ENCODE peak calls at places on chromosomes 6 and 20, in five cellular contexts. One of them, this sample, is unnamed.
A peak's percentile ranks its signal among the peaks of the same experiment; 100 is the strongest.

GRCh38 chr6:154579046-154579823 is 68.8 kb upstream of the CNKSR3 start:
- DNase-seq in testis: no peak
- DNase-seq in pancreas: no peak
- DNase-seq in heart left ventricle: no peak
- DNase-seq in neural progenitor cell: no peak
- DNase-seq in this sample: no peak

GRCh38 chr6:144265390-144265789 is 19.7 kb upstream of the UTRN start:
- DNase-seq in testis: no peak
- DNase-seq in pancreas: peak; percentile 29
- DNase-seq in heart left ventricle: no peak
- DNase-seq in neural progenitor cell: peak; percentile 86
- DNase-seq in this sample: peak; percentile 61

GRCh38 chr6:161434921-161435411 is 161.1 kb upstream of the AGPAT4 start:
- DNase-seq in testis: peak; percentile 38
- DNase-seq in pancreas: peak; percentile 64
- DNase-seq in heart left ventricle: no peak
- DNase-seq in neural progenitor cell: peak; percentile 59
- DNase-seq in this sample: peak; percentile 70

GRCh38 chr6:152273002-152273401 is 364.2 kb downstream of the SYNE1 start:
- DNase-seq in testis: no peak
- DNase-seq in pancreas: no peak
- DNase-seq in heart left ventricle: no peak
- DNase-seq in neural progenitor cell: no peak
- DNase-seq in this sample: no peak

GRCh38 chr20:9129756-9130155 is 60.9 kb downstream of the PLCB4 start:
- DNase-seq in testis: no peak
- DNase-seq in pancreas: no peak
- DNase-seq in heart left ventricle: no peak
- DNase-seq in neural progenitor cell: no peak
- DNase-seq in this sample: no peak

GRCh38 chr20:17344775-17345174 is 117.9 kb downstream of the PCSK2 start:
- DNase-seq in testis: no peak
- DNase-seq in pancreas: no peak
- DNase-seq in heart left ventricle: no peak
- DNase-seq in neural progenitor cell: no peak
- DNase-seq in this sample: no peak

GRCh38 chr6:124793406-124793805 is 168.8 kb upstream of the RNF217 start:
- DNase-seq in testis: no peak
- DNase-seq in pancreas: no peak
- DNase-seq in heart left ventricle: no peak
- DNase-seq in neural progenitor cell: no peak
- DNase-seq in this sample: no peak

GRCh38 chr6:156633291-156633690 is 143.9 kb upstream of the ARID1B start:
- DNase-seq in testis: no peak
- DNase-seq in pancreas: no peak
- DNase-seq in heart left ventricle: no peak
- DNase-seq in neural progenitor cell: no peak
- DNase-seq in this sample: no peak

GRCh38 chr6:1313755-1314503 is 2.0 kb downstream of the FOXQ1 start:
- DNase-seq in testis: peak; percentile 42
- DNase-seq in pancreas: peak; percentile 53
- DNase-seq in heart left ventricle: no peak
- DNase-seq in neural progenitor cell: peak; percentile 84
- DNase-seq in this sample: peak; percentile 86

GRCh38 chr6:36204068-36204753 is 7.7 kb downstream of the BRPF3 start:
- DNase-seq in testis: no peak
- DNase-seq in pancreas: no peak
- DNase-seq in heart left ventricle: no peak
- DNase-seq in neural progenitor cell: no peak
- DNase-seq in this sample: no peak

GRCh38 chr6:73264446-73264845 is 1.4 kb upstream of the KHDC1 start:
- DNase-seq in testis: no peak
- DNase-seq in pancreas: no peak
- DNase-seq in heart left ventricle: no peak
- DNase-seq in neural progenitor cell: no peak
- DNase-seq in this sample: peak; percentile 16
- H3K4me3 ChIP-seq in testis: no peak overlapping the region
- H3K4me3 ChIP-seq in pancreas: no peak overlapping the region
- H3K4me3 ChIP-seq in heart left ventricle: no peak overlapping the region
- H3K4me3 ChIP-seq in neural progenitor cell: no peak overlapping the region
- H3K4me3 ChIP-seq in this sample: no peak overlapping the region

GRCh38 chr6:50842861-50843384 is 24.3 kb downstream of the TFAP2B start:
- DNase-seq in testis: no peak
- DNase-seq in pancreas: no peak
- DNase-seq in heart left ventricle: no peak
- DNase-seq in neural progenitor cell: peak; percentile 65
- DNase-seq in this sample: no peak
- H3K27me3 ChIP-seq in testis: no peaks in the 10 kb centered on the region
- H3K27me3 ChIP-seq in pancreas: peaks cover 9% of the 10 kb centered on the region
- H3K27me3 ChIP-seq in heart left ventricle: peaks cover 99% of the 10 kb centered on the region
- H3K27me3 ChIP-seq in neural progenitor cell: peaks cover 100% of the 10 kb centered on the region
- H3K27me3 ChIP-seq in this sample: no peaks in the 10 kb centered on the region

GRCh38 chr20:33008336-33009213 is 1.1 kb downstream of the BPIFB2 start:
- DNase-seq in testis: no peak
- DNase-seq in pancreas: no peak
- DNase-seq in heart left ventricle: no peak
- DNase-seq in neural progenitor cell: no peak
- DNase-seq in this sample: no peak

GRCh38 chr20:33006776-33007375 is 628 bp upstream of the BPIFB2 start:
- DNase-seq in testis: no peak
- DNase-seq in pancreas: no peak
- DNase-seq in heart left ventricle: no peak
- DNase-seq in neural progenitor cell: no peak
- DNase-seq in this sample: no peak

GRCh38 chr20:33009214-33010132 is 2.0 kb downstream of the BPIFB2 start:
- DNase-seq in testis: no peak
- DNase-seq in pancreas: no peak
- DNase-seq in heart left ventricle: no peak
- DNase-seq in neural progenitor cell: no peak
- DNase-seq in this sample: peak; percentile 39

GRCh38 chr20:33005908-33006775 is 1.4 kb upstream of the BPIFB2 start:
- DNase-seq in testis: no peak
- DNase-seq in pancreas: no peak
- DNase-seq in heart left ventricle: no peak
- DNase-seq in neural progenitor cell: no peak
- DNase-seq in this sample: no peak

DNA sequence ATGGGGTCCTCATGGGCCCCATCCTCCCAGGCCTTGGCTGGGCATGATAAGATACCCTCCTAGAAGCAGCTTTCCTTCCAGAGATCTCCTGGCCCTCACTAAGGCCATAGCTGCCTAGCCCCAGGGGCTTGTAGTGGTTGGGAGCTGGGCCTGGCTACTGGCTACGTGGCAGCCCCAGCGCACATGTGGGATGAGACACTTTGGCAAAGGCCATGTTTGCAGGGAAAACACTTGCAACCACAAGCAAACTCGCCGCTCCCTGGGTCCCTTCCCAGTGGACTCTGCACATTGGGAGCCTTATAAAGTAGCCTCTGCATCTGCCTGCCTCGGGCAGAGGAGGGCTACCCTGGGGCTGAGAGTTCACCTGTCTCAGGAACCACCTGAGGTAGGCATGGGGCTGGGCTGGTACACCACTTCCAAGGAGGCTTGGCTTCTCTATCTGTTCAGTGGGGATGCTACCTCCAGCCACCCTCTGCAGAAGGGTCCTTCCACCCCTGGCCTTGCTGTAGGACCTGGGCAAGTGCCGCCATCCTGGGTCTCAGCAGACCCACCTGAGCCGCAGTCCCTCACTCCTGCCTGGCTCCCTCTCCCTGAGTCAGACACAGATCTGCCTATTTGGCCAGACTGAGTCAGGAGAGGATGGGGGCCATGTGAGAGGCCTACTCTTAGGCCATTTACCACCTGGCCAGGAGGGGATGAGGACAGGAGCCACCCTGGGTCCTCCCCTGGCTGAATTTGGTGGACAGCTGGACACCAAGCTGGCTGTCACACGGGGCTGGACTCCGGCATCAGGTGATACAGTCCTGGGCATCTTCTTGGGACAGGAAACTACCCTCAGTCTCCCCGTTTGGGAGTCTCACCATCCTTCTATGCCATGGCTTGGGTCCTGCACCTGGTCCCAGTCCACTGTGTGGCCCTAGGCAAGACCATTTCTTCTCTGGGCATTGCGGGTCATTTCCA is at the start of gene BPIFB2:
- DNase-seq in testis: no peak
- DNase-seq in pancreas: no peak
- DNase-seq in heart left ventricle: no peak
- DNase-seq in neural progenitor cell: no peak
- DNase-seq in this sample: no peak
- H3K4me3 ChIP-seq in testis: no peak within 1 kb of the TSS
- H3K4me3 ChIP-seq in pancreas: no peak within 1 kb of the TSS
- H3K4me3 ChIP-seq in heart left ventricle: no peak within 1 kb of the TSS
- H3K4me3 ChIP-seq in neural progenitor cell: no peak within 1 kb of the TSS
- H3K4me3 ChIP-seq in this sample: no peak within 1 kb of the TSS

GRCh38 chr6:116876635-116877611 is at the start of gene RFX6:
- DNase-seq in testis: peak; percentile 14
- DNase-seq in pancreas: peak; percentile 13
- DNase-seq in heart left ventricle: no peak
- DNase-seq in neural progenitor cell: peak; percentile 72
- DNase-seq in this sample: peak; percentile 38
- H3K27me3 ChIP-seq in testis: no peaks in the 10 kb centered on the region
- H3K27me3 ChIP-seq in pancreas: no peaks in the 10 kb centered on the region
- H3K27me3 ChIP-seq in heart left ventricle: peaks cover 43% of the 10 kb centered on the region
- H3K27me3 ChIP-seq in neural progenitor cell: peaks cover 81% of the 10 kb centered on the region
- H3K27me3 ChIP-seq in this sample: peaks cover 1% of the 10 kb centered on the region

GRCh38 chr20:666877-667276 is 8.7 kb downstream of the SCRT2 start:
- DNase-seq in testis: no peak
- DNase-seq in pancreas: no peak
- DNase-seq in heart left ventricle: no peak
- DNase-seq in neural progenitor cell: no peak
- DNase-seq in this sample: no peak
- H3K4me3 ChIP-seq in testis: no peak overlapping the region
- H3K4me3 ChIP-seq in pancreas: no peak overlapping the region
- H3K4me3 ChIP-seq in heart left ventricle: no peak overlapping the region
- H3K4me3 ChIP-seq in neural progenitor cell: no peak overlapping the region
- H3K4me3 ChIP-seq in this sample: no peak overlapping the region

DNA sequence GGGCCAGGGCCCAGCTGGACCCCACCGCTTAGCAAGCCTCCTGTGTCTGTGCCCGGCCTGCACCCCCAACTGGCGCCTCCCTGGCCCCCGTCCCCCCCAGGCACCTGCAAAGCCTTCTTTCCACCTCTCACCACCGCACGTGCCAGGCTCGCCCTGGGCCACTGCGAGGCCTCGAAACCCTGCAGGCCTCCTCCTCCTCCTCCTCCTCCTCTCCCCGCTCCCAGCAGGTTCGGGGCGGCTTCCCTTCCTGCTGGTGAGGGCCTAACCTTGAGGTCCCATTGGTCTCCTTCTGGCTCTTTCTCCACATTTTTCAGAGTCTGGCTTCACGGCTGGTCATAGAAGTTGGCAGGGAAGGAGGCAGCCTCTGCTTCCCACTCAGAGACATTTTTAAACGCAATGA is 76.8 kb upstream of the GATA5 start:
- DNase-seq in testis: no peak
- DNase-seq in pancreas: no peak
- DNase-seq in heart left ventricle: no peak
- DNase-seq in neural progenitor cell: no peak
- DNase-seq in this sample: no peak
- H3K27me3 ChIP-seq in testis: no peaks in the 10 kb centered on the region
- H3K27me3 ChIP-seq in pancreas: no peaks in the 10 kb centered on the region
- H3K27me3 ChIP-seq in heart left ventricle: peaks cover 52% of the 10 kb centered on the region
- H3K27me3 ChIP-seq in neural progenitor cell: peaks cover 64% of the 10 kb centered on the region
- H3K27me3 ChIP-seq in this sample: peaks cover 2% of the 10 kb centered on the region